ENCODE peak calls at places on chromosome 13, in six cellular contexts. E is left ventricle myocardium inferior, K is left lung, V is stomach, P is DND-41, O is heart right ventricle. C is an unnamed sample. For H3K4me1, the result is how much of the 10 kb centered on the place peaks cover.

GRCh38 chr13:21020581-21020980 is 40.8 kb downstream of the LATS2 start:
- DNase-seq in O (no peak), E (no peak), K (no peak), P (no peak), V (no peak), C (no peak)

GRCh38 chr13:49679244-49679643 is 12.0 kb downstream of the EBPL start:
- DNase-seq in K (no peak), E (no peak), P (peak), O (no peak), V (peak), C (no peak)

GRCh38 chr13:45280751-45281634 is 60.0 kb downstream of the TPT1 start:
- DNase-seq in K (peak), E (peak), O (peak), V (peak), P (peak), C (no peak)

GRCh38 chr13:23965346-23965745 is 68.0 kb upstream of the C1QTNF9B start:
- DNase-seq in E (no peak), P (no peak), O (no peak), V (no peak), K (no peak), C (no peak)

GRCh38 chr13:74210693-74211393 is 76.6 kb upstream of the KLF12 start:
- DNase-seq in E (no peak), K (no peak), P (no peak), V (peak), O (no peak), C (no peak)

GRCh38 chr13:101941095-101941777 is 460.6 kb downstream of the FGF14 start:
- DNase-seq in E (no peak), K (no peak), V (no peak), P (no peak), O (no peak), C (no peak)

GRCh38 chr13:33577037-33577436 is 240.9 kb upstream of the RFC3 start:
- DNase-seq in O (no peak), K (no peak), P (no peak), V (no peak), E (no peak), C (no peak)

GRCh38 chr13:77239312-77239711 is 87.6 kb downstream of the MYCBP2 start:
- DNase-seq in E (no peak), P (no peak), V (no peak), K (no peak), O (no peak), C (no peak)

GRCh38 chr13:76730220-76730619 is 156.0 kb downstream of the KCTD12 start:
- DNase-seq in V (no peak), P (no peak), O (no peak), E (no peak), K (no peak), C (no peak)

GRCh38 chr13:104105418-104106355 is 1039.5 kb upstream of the SLC10A2 start:
- DNase-seq in V (no peak), K (no peak), P (no peak), E (no peak), O (no peak), C (no peak)

DNA sequence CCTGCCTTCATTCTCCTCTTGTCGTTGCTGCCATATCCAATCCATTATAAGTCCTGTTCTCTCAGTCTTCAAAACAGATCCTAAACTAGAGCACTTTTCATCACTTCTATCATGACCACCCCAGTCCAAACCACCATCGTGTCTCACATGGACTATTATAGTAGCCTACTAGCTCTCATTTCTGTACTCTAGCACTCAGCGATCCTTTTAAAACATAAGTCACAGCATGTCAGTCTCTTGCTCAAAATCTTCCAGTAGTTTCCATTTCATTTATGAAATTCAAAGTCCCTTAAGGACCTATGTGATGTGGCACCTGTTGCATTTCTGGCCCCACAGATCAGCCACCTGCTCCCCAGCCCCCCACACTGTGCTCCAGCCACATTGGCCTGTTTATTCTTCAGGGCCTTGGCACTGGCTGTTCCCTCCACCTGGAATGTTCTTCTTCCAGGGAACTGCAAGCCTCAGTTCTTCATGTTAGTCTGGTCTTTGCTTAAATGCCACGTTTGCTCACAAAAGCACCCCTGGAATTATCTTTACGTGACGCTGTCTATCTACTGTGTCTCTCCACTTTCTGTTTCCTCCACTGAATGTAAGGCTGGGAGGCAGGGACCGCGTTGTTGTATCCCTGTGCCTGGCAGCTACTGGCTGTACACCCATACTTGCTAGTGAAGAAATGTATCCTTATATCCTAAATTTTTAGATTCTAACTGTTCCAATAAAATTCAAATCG is 64.3 kb downstream of the MBNL2 start:
- DNase-seq in P (no peak), E (no peak), K (no peak), O (no peak), V (no peak), C (no peak)
- H3K4me1 ChIP-seq in P (under half), E (half or more), K (under half), O (under half), V (under half), C (under half)

GRCh38 chr13:81048026-81048461 is 707.1 kb upstream of the SPRY2 start:
- DNase-seq in K (no peak), E (no peak), V (no peak), P (no peak), O (no peak), C (no peak)

GRCh38 chr13:81051873-81052272 is 710.9 kb upstream of the SPRY2 start:
- DNase-seq in V (no peak), E (no peak), K (no peak), P (no peak), O (no peak), C (no peak)
- TF ChIP-seq CTCF in V (no peak), E (no peak), K (no peak), P (peak), O (no peak), C (no peak)

GRCh38 chr13:99371956-99372355 is 64.8 kb upstream of the GPR183 start:
- DNase-seq in E (no peak), V (no peak), P (peak), K (no peak), O (no peak), C (no peak)

GRCh38 chr13:99374169-99374991 is 67.2 kb upstream of the GPR183 start:
- DNase-seq in O (no peak), K (no peak), P (no peak), E (no peak), V (no peak), C (peak)

GRCh38 chr13:99374994-99375805 is 68.0 kb upstream of the GPR183 start:
- DNase-seq in K (peak), P (no peak), V (no peak), O (no peak), E (no peak), C (peak)

GRCh38 chr13:99375806-99376080 is 68.5 kb upstream of the GPR183 start:
- DNase-seq in P (no peak), E (no peak), V (no peak), O (no peak), K (no peak), C (no peak)

DNA sequence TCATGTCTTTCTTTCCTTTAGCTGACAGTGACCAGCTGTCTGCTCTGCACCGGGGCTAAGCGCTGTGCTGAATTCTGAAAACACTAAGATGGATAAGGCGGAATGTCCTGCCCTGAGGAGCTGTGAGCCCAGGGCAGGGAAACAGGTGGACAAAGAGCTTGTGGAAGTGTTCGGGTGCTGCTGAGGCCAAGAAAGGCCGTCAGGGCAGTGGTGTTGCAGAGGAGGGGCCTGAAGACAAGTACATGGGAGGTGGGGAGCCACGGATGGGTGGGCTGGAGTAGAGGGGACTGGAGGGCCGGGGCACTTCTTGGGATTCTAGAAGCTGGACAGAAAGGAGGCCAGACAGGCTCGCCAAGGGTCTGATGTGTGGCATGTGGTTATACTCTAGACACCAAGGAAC is 66.2 kb upstream of the GPR183 start:
- DNase-seq in P (no peak), E (no peak), O (no peak), K (no peak), V (no peak), C (no peak)
- H3K4me1 ChIP-seq in P (under half), E (under half), O (under half), K (under half), V (under half), C (under half)

GRCh38 chr13:27869436-27870090 is 50.2 kb upstream of the PDX1 start:
- DNase-seq in V (no peak), P (no peak), E (no peak), O (no peak), K (no peak), C (no peak)
- TF ChIP-seq CTCF in V (no peak), P (no peak), E (no peak), O (peak), K (peak), C (no peak)

C was measured in Peyer's patch.